ENCODE peak calls at places on chromosomes 3 and 15, in eight cellular contexts. One of them, this sample, is unnamed.

GRCh38 chr3:36648241-36649034 is 115.9 kb downstream of the DCLK3 start:
- DNase-seq in CD8-positive, alpha-beta T cell: no peak
- DNase-seq in cardiac muscle cell: peak
- DNase-seq in ovary: no peak
- DNase-seq in RWPE1: peak
- DNase-seq in hepatocyte: no peak
- DNase-seq in pancreas: no peak
- DNase-seq in neural progenitor cell: no peak
- DNase-seq in this sample: no peak

GRCh38 chr15:32688151-32688639 is 29.6 kb upstream of the GREM1 start:
- DNase-seq in RWPE1: no peak
- DNase-seq in neural progenitor cell: no peak
- DNase-seq in CD8-positive, alpha-beta T cell: no peak
- DNase-seq in pancreas: peak
- DNase-seq in hepatocyte: peak
- DNase-seq in ovary: no peak
- DNase-seq in cardiac muscle cell: no peak
- DNase-seq in this sample: peak

GRCh38 chr15:70629735-70630273 is 133.6 kb downstream of the UACA start:
- DNase-seq in pancreas: no peak
- DNase-seq in hepatocyte: no peak
- DNase-seq in RWPE1: no peak
- DNase-seq in CD8-positive, alpha-beta T cell: no peak
- DNase-seq in ovary: no peak
- DNase-seq in neural progenitor cell: no peak
- DNase-seq in cardiac muscle cell: no peak
- DNase-seq in this sample: no peak

GRCh38 chr3:11509175-11510000 is 134.3 kb downstream of the VGLL4 start:
- DNase-seq in ovary: peak
- DNase-seq in RWPE1: no peak
- DNase-seq in hepatocyte: peak
- DNase-seq in neural progenitor cell: peak
- DNase-seq in CD8-positive, alpha-beta T cell: no peak
- DNase-seq in cardiac muscle cell: peak
- DNase-seq in pancreas: peak
- DNase-seq in this sample: peak

GRCh38 chr3:46960081-46960701 is 16.4 kb downstream of the CCDC12 start:
- DNase-seq in neural progenitor cell: peak
- DNase-seq in CD8-positive, alpha-beta T cell: no peak
- DNase-seq in hepatocyte: peak
- DNase-seq in ovary: no peak
- DNase-seq in pancreas: peak
- DNase-seq in RWPE1: peak
- DNase-seq in cardiac muscle cell: peak
- DNase-seq in this sample: no peak

GRCh38 chr3:72058493-72059081 is 273.6 kb upstream of the PROK2 start:
- DNase-seq in CD8-positive, alpha-beta T cell: no peak
- DNase-seq in hepatocyte: no peak
- DNase-seq in cardiac muscle cell: no peak
- DNase-seq in ovary: no peak
- DNase-seq in neural progenitor cell: no peak
- DNase-seq in RWPE1: no peak
- DNase-seq in pancreas: no peak
- DNase-seq in this sample: no peak

GRCh38 chr15:67077641-67078215 is 12.3 kb downstream of the SMAD3 start:
- DNase-seq in neural progenitor cell: no peak
- DNase-seq in pancreas: no peak
- DNase-seq in cardiac muscle cell: no peak
- DNase-seq in CD8-positive, alpha-beta T cell: no peak
- DNase-seq in hepatocyte: no peak
- DNase-seq in ovary: no peak
- DNase-seq in RWPE1: no peak
- DNase-seq in this sample: no peak

GRCh38 chr15:38225381-38225780 is 27.3 kb upstream of the SPRED1 start:
- DNase-seq in CD8-positive, alpha-beta T cell: no peak
- DNase-seq in pancreas: no peak
- DNase-seq in cardiac muscle cell: no peak
- DNase-seq in RWPE1: no peak
- DNase-seq in neural progenitor cell: no peak
- DNase-seq in ovary: no peak
- DNase-seq in hepatocyte: no peak
- DNase-seq in this sample: no peak

GRCh38 chr15:93035092-93035915 is 53.7 kb downstream of the RGMA start:
- DNase-seq in hepatocyte: no peak
- DNase-seq in pancreas: peak
- DNase-seq in cardiac muscle cell: no peak
- DNase-seq in ovary: peak
- DNase-seq in CD8-positive, alpha-beta T cell: no peak
- DNase-seq in neural progenitor cell: no peak
- DNase-seq in RWPE1: no peak
- DNase-seq in this sample: no peak

GRCh38 chr3:197883541-197883940 is 66.4 kb upstream of the RPL35A start:
- DNase-seq in neural progenitor cell: no peak
- DNase-seq in cardiac muscle cell: no peak
- DNase-seq in pancreas: no peak
- DNase-seq in ovary: no peak
- DNase-seq in RWPE1: no peak
- DNase-seq in hepatocyte: no peak
- DNase-seq in CD8-positive, alpha-beta T cell: no peak
- DNase-seq in this sample: no peak

GRCh38 chr3:174355505-174355904 is 503.6 kb upstream of the NAALADL2 start:
- DNase-seq in neural progenitor cell: peak
- DNase-seq in RWPE1: no peak
- DNase-seq in ovary: no peak
- DNase-seq in cardiac muscle cell: peak
- DNase-seq in pancreas: no peak
- DNase-seq in hepatocyte: peak
- DNase-seq in CD8-positive, alpha-beta T cell: no peak
- DNase-seq in this sample: no peak

GRCh38 chr15:95176794-95177577 is 945.6 kb downstream of the MCTP2 start:
- DNase-seq in CD8-positive, alpha-beta T cell: no peak
- DNase-seq in RWPE1: no peak
- DNase-seq in cardiac muscle cell: no peak
- DNase-seq in neural progenitor cell: peak
- DNase-seq in ovary: no peak
- DNase-seq in hepatocyte: no peak
- DNase-seq in pancreas: no peak
- DNase-seq in this sample: no peak

GRCh38 chr3:175932586-175932985 is 1073.5 kb downstream of the NAALADL2 start:
- DNase-seq in hepatocyte: no peak
- DNase-seq in CD8-positive, alpha-beta T cell: no peak
- DNase-seq in cardiac muscle cell: peak
- DNase-seq in pancreas: no peak
- DNase-seq in RWPE1: no peak
- DNase-seq in neural progenitor cell: no peak
- DNase-seq in ovary: no peak
- DNase-seq in this sample: no peak

GRCh38 chr3:119536757-119537156 is 22.7 kb downstream of the CD80 start:
- DNase-seq in cardiac muscle cell: no peak
- DNase-seq in neural progenitor cell: no peak
- DNase-seq in ovary: no peak
- DNase-seq in CD8-positive, alpha-beta T cell: no peak
- DNase-seq in pancreas: no peak
- DNase-seq in RWPE1: no peak
- DNase-seq in hepatocyte: no peak
- DNase-seq in this sample: no peak

GRCh38 chr3:196517919-196518318 is 2.8 kb upstream of the SMCO1 start:
- DNase-seq in ovary: no peak
- DNase-seq in RWPE1: no peak
- DNase-seq in CD8-positive, alpha-beta T cell: no peak
- DNase-seq in hepatocyte: no peak
- DNase-seq in neural progenitor cell: no peak
- DNase-seq in cardiac muscle cell: peak
- DNase-seq in pancreas: no peak
- DNase-seq in this sample: no peak

GRCh38 chr3:47420044-47420430 is 39.2 kb downstream of the PTPN23 start:
- DNase-seq in CD8-positive, alpha-beta T cell: no peak
- DNase-seq in RWPE1: no peak
- DNase-seq in hepatocyte: no peak
- DNase-seq in ovary: no peak
- DNase-seq in pancreas: peak
- DNase-seq in cardiac muscle cell: no peak
- DNase-seq in neural progenitor cell: no peak
- DNase-seq in this sample: no peak

GRCh38 chr15:31297880-31298456 is 28.7 kb upstream of the KLF13 start:
- DNase-seq in neural progenitor cell: no peak
- DNase-seq in CD8-positive, alpha-beta T cell: no peak
- DNase-seq in ovary: peak
- DNase-seq in RWPE1: no peak
- DNase-seq in pancreas: no peak
- DNase-seq in cardiac muscle cell: no peak
- DNase-seq in hepatocyte: peak
- DNase-seq in this sample: peak

DNA sequence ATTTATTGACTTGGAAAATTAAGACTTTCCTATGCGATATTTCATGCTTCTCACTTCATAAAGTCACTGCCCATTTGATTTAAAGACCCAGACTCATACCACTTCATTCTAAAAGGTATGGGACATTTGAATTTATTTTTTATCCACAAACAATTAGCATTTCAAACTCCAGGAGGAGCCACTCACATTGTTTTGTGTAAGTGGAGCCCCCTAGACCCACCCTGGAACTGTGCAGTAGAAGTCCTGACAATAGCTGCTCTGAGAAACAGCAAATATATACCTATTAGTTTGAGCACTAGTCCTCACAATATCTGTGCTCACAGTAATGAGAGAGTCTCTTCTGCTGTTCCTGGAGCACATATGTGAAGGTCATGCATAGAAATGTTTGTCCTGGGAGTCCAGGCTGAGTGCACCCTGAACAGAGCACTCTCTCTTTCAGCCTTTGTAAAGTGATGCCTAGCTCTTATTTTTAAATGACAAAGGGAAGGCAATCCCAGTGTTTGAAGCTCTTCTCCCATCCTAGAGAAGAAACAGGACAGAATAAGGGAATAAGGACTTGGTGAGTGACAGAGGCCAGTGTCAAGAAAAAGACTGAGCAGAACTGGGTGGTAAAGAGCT is 127.5 kb upstream of the STRIT1 start:
- DNase-seq in CD8-positive, alpha-beta T cell: no peak
- DNase-seq in cardiac muscle cell: no peak
- DNase-seq in hepatocyte: no peak
- DNase-seq in RWPE1: no peak
- DNase-seq in ovary: no peak
- DNase-seq in neural progenitor cell: peak
- DNase-seq in pancreas: no peak
- DNase-seq in this sample: no peak
- TF ChIP-seq CTCF in CD8-positive, alpha-beta T cell: no peak
- TF ChIP-seq CTCF in cardiac muscle cell: no peak
- TF ChIP-seq CTCF in hepatocyte: peak
- TF ChIP-seq CTCF in RWPE1: no peak
- TF ChIP-seq CTCF in ovary: no peak
- TF ChIP-seq CTCF in neural progenitor cell: peak
- TF ChIP-seq CTCF in pancreas: no peak
- TF ChIP-seq CTCF in this sample: no peak

GRCh38 chr3:9201895-9202294 is 47.6 kb downstream of the SRGAP3 start:
- DNase-seq in RWPE1: no peak
- DNase-seq in ovary: no peak
- DNase-seq in neural progenitor cell: no peak
- DNase-seq in pancreas: no peak
- DNase-seq in cardiac muscle cell: no peak
- DNase-seq in CD8-positive, alpha-beta T cell: no peak
- DNase-seq in hepatocyte: no peak
- DNase-seq in this sample: no peak
- H3K27ac ChIP-seq in RWPE1: no peak
- H3K27ac ChIP-seq in ovary: no peak
- H3K27ac ChIP-seq in neural progenitor cell: no peak
- H3K27ac ChIP-seq in pancreas: no peak
- H3K27ac ChIP-seq in cardiac muscle cell: no peak
- H3K27ac ChIP-seq in CD8-positive, alpha-beta T cell: no peak
- H3K27ac ChIP-seq in hepatocyte: no peak
- H3K27ac ChIP-seq in this sample: no peak

DNA sequence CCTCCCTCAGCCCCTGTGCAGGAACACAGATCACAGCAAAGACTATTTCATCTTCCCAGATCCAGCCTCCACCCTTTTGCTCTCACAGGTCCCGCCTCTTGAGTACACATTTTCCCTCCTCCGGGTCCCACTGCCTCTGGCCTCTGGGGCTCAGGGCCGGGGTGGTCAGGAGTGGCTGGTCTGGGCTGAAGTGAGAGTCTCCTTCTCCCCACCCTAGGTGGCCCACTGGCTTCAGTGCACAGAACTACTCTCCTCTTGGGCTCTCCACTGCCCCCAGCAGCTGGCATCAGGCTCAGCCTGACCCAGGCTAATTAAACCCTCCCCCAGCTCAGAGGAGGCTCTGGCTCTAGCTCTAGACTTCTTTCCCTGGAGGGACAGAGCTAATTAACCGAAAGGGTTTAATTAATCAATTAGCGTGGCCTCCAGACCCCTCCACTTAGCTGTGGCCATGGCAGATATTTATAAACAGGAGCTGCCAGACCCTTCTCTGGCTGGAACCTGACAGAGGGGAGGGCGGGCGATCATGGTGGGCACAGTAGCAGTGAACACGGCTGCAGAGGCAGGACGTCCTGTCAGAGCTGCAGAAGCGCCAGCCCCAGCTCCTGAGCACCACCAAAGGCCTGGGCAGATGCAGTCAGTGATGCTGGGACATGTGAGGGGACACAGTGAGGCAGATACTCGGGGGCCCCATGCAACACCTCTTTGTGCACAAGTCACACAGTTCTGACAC is 15.1 kb downstream of the DUSP7 start:
- DNase-seq in neural progenitor cell: peak
- DNase-seq in hepatocyte: peak
- DNase-seq in ovary: no peak
- DNase-seq in RWPE1: no peak
- DNase-seq in cardiac muscle cell: no peak
- DNase-seq in CD8-positive, alpha-beta T cell: no peak
- DNase-seq in pancreas: no peak
- DNase-seq in this sample: no peak
- TF ChIP-seq CTCF in neural progenitor cell: peak
- TF ChIP-seq CTCF in hepatocyte: no peak
- TF ChIP-seq CTCF in ovary: no peak
- TF ChIP-seq CTCF in RWPE1: no peak
- TF ChIP-seq CTCF in cardiac muscle cell: peak
- TF ChIP-seq CTCF in CD8-positive, alpha-beta T cell: no peak
- TF ChIP-seq CTCF in pancreas: no peak
- TF ChIP-seq CTCF in this sample: peak

DNA sequence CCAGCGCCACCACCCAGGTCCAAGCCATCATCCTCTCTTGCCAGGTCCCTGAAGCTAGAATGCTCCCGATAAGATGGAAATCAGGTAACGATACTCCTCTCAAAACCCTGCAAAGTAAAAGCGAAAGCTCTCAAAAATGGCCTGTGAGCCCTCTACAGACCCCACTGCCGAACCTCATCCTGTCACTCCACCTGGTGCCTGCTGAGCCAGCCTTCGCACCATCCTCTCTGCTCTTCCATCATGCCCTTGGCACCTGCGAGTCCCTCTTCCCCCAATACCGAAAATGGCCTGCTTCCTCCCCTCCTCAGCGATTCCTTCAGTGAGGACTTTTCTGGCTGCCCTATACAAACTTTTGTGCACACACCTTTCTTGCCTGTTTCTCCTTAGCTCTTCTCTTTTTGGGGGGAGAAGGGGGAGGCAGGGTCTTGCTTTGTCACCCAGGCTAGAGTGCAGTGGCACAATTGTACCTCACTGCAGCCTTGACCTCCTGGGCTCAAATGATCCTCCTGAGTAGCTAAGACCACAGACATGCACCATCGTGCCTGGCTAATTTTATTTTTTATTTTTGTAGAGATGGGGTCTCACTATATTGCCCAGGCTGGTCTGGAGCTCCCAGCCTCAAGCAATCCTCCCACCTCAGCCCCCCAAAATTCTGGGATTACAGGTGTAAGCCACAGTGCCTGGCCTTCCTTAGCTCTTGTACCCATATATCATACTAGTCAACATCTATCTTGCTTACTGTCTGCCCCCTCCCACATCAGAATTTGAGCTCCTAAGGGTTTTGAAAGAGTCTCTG is 3.0 kb downstream of the IDH2 start:
- DNase-seq in hepatocyte: no peak
- DNase-seq in pancreas: no peak
- DNase-seq in neural progenitor cell: no peak
- DNase-seq in CD8-positive, alpha-beta T cell: peak
- DNase-seq in cardiac muscle cell: no peak
- DNase-seq in ovary: no peak
- DNase-seq in RWPE1: no peak
- DNase-seq in this sample: no peak
- H3K27ac ChIP-seq in hepatocyte: peak
- H3K27ac ChIP-seq in pancreas: peak
- H3K27ac ChIP-seq in neural progenitor cell: no peak
- H3K27ac ChIP-seq in CD8-positive, alpha-beta T cell: peak
- H3K27ac ChIP-seq in cardiac muscle cell: peak
- H3K27ac ChIP-seq in ovary: no peak
- H3K27ac ChIP-seq in RWPE1: no peak
- H3K27ac ChIP-seq in this sample: peak

This sample was measured in upper lobe of right lung.